ENCODE peak calls at places on chromosomes 16 and 17, in six cellular contexts. W is HEK293T; J is stimulated activated CD4-positive, alpha-beta T cell treated with anti-CD3 and anti-CD28 coated beads, Interleukin-2, amount 100 ng/mL, for 48 hours; G is T-helper 9 cell; C is nucleus accumbens; D is activated naive CD4-positive, alpha-beta T cell treated with anti-CD3 and anti-CD28 coated beads for 36 hours. S is an unnamed sample.

GRCh38 chr16:67013238-67013822 is 15.6 kb upstream of the CBFB start:
- DNase-seq in C (peak), G (no peak), J (no peak), D (no peak), W (no peak), S (no peak)

GRCh38 chr16:89471225-89471624 is 19.1 kb downstream of the ANKRD11 start:
- DNase-seq in C (no peak), J (no peak), W (no peak), G (no peak), D (no peak), S (no peak)

GRCh38 chr17:57406131-57406980 is 150.0 kb downstream of the MSI2 start:
- DNase-seq in J (no peak), C (peak), G (no peak), D (peak), W (no peak), S (no peak)

GRCh38 chr17:32015245-32016013 is 8.2 kb downstream of the LRRC37B start:
- DNase-seq in W (peak), G (no peak), J (no peak), D (no peak), C (no peak), S (no peak)

GRCh38 chr16:54194008-54194731 is 92.4 kb downstream of the IRX3 start:
- DNase-seq in G (no peak), W (peak), D (no peak), C (peak), J (no peak), S (no peak)

GRCh38 chr17:65554568-65555223 is 6.8 kb downstream of the AXIN2 start:
- DNase-seq in D (no peak), J (no peak), W (no peak), G (no peak), C (no peak), S (no peak)

GRCh38 chr17:45287526-45288264 is 25.8 kb upstream of the SPATA32 start:
- DNase-seq in J (no peak), W (no peak), D (no peak), G (no peak), C (no peak), S (no peak)

GRCh38 chr17:57266842-57267241 is 10.5 kb downstream of the MSI2 start:
- DNase-seq in J (no peak), C (no peak), W (no peak), D (no peak), G (no peak), S (no peak)

GRCh38 chr16:4067262-4068001 is 48.8 kb downstream of the ADCY9 start:
- DNase-seq in G (no peak), W (no peak), J (no peak), D (no peak), C (no peak), S (no peak)

GRCh38 chr16:15690296-15690695 is 40.3 kb downstream of the NDE1 start:
- DNase-seq in C (no peak), D (no peak), G (no peak), J (no peak), W (no peak), S (no peak)

GRCh38 chr16:52298769-52299168 is 248.2 kb downstream of the TOX3 start:
- DNase-seq in G (no peak), D (no peak), C (no peak), W (no peak), J (no peak), S (no peak)

GRCh38 chr16:88588148-88588547 is 17.9 kb downstream of the ZC3H18 start:
- DNase-seq in W (no peak), C (no peak), D (no peak), J (no peak), G (no peak), S (no peak)

GRCh38 chr17:21361020-21361809 is 14.9 kb upstream of the KCNJ12 start:
- DNase-seq in G (no peak), J (no peak), C (no peak), W (no peak), D (no peak), S (no peak)

GRCh38 chr17:2262146-2262587 is 41.4 kb downstream of the SMG6 start:
- DNase-seq in J (no peak), C (no peak), G (no peak), D (no peak), W (no peak), S (no peak)

GRCh38 chr16:83717814-83718213 is 90.0 kb upstream of the HSBP1 start:
- DNase-seq in C (peak), D (no peak), J (no peak), G (no peak), W (no peak), S (no peak)

GRCh38 chr17:418421-418751 is 65.8 kb upstream of the RPH3AL start:
- DNase-seq in C (no peak), G (no peak), W (no peak), J (no peak), D (peak), S (no peak)

GRCh38 chr16:17304814-17305169 is 166.0 kb downstream of the XYLT1 start:
- DNase-seq in G (no peak), C (no peak), J (no peak), W (no peak), D (no peak), S (no peak)

GRCh38 chr17:55749985-55750384 is 866 bp upstream of the PCTP start:
- DNase-seq in C (no peak), W (no peak), J (no peak), G (no peak), D (no peak), S (no peak)

GRCh38 chr16:72092832-72093447 is 480 bp downstream of the TXNL4B start:
- DNase-seq in C (no peak), D (peak), G (no peak), W (peak), J (no peak), S (no peak)

GRCh38 chr17:9893606-9894005 is 11.5 kb downstream of the RCVRN start:
- DNase-seq in J (no peak), D (no peak), W (no peak), G (no peak), C (no peak), S (no peak)

GRCh38 chr16:75482434-75483205 is 12.6 kb downstream of the CHST6 start:
- DNase-seq in J (no peak), D (no peak), G (no peak), W (no peak), C (no peak), S (no peak)

GRCh38 chr17:50169121-50169764 is 3.4 kb downstream of the SGCA start:
- DNase-seq in G (peak), J (peak), C (no peak), D (peak), W (peak), S (peak)

GRCh38 chr17:21170829-21171228 is 43.1 kb downstream of the TMEM11 start:
- DNase-seq in C (no peak), D (no peak), J (no peak), W (no peak), G (no peak), S (peak)

GRCh38 chr17:41687828-41688640 is 651 bp upstream of the EIF1 start:
- DNase-seq in W (no peak), C (peak), G (peak), J (no peak), D (peak), S (no peak)

GRCh38 chr17:71779482-71779881 is 341.3 kb upstream of the SOX9 start:
- DNase-seq in J (no peak), G (no peak), W (no peak), C (no peak), D (no peak), S (no peak)

GRCh38 chr17:81119223-81120148 is 45.8 kb upstream of the PVALEF start:
- DNase-seq in J (peak), G (peak), W (peak), C (peak), D (peak), S (peak)

GRCh38 chr17:63919311-63919723 is 678 bp upstream of the GH1 start:
- DNase-seq in C (no peak), D (peak), J (peak), W (peak), G (peak), S (peak)

GRCh38 chr17:71975331-71975801 is 145.5 kb upstream of the SOX9 start:
- DNase-seq in D (no peak), C (no peak), G (no peak), J (no peak), W (no peak), S (no peak)

GRCh38 chr17:64016248-64016784 is 4.1 kb downstream of the ICAM2 start:
- DNase-seq in J (no peak), W (no peak), D (no peak), C (no peak), G (no peak), S (no peak)

GRCh38 chr17:48037036-48037881 is at the start of gene COPZ2:
- DNase-seq in W (no peak), G (peak), D (peak), C (no peak), J (peak), S (peak)

GRCh38 chr17:82228278-82228841 is 482 bp upstream of the SLC16A3 start:
- DNase-seq in W (no peak), D (peak), J (no peak), G (peak), C (no peak), S (peak)

GRCh38 chr17:63984651-63985386 is 12.1 kb upstream of the SCN4A start:
- DNase-seq in C (no peak), W (no peak), D (peak), G (peak), J (peak), S (no peak)

GRCh38 chr17:59565959-59566324 is 532 bp downstream of the DHX40 start:
- DNase-seq in G (peak), W (peak), J (peak), D (peak), C (peak), S (peak)

GRCh38 chr16:14502932-14503741 is 126.9 kb downstream of the PARN start:
- DNase-seq in W (no peak), G (no peak), J (no peak), D (no peak), C (no peak), S (peak)

GRCh38 chr16:1331712-1332617 is 1.5 kb upstream of the BAIAP3 start:
- DNase-seq in G (peak), D (peak), C (no peak), J (no peak), W (no peak), S (peak)

GRCh38 chr16:75377971-75378386 is 55.3 kb downstream of the CFDP1 start:
- DNase-seq in D (peak), C (peak), W (no peak), J (no peak), G (no peak), S (no peak)

GRCh38 chr17:2391597-2392251 is 9.1 kb downstream of the MNT start:
- DNase-seq in W (no peak), C (no peak), J (no peak), D (no peak), G (no peak), S (no peak)

GRCh38 chr17:68035523-68036303 is at the start of gene KPNA2:
- DNase-seq in D (peak), W (peak), G (peak), J (peak), C (peak), S (peak)

GRCh38 chr17:75778861-75779249 is 5.8 kb upstream of the UNK start:
- DNase-seq in W (peak), J (peak), G (peak), D (no peak), C (no peak), S (no peak)